ENCODE peak calls at places on chromosome 19, in six cellular contexts. N, K, L, F, B and V are unnamed samples.

GRCh38 chr19:35712529-35712909 is 5.3 kb upstream of the KMT2B start:
- DNase-seq in N (no peak), K (no peak), L (no peak), F (no peak), B (no peak), V (no peak)

GRCh38 chr19:2663920-2664571 is 38.4 kb downstream of the GNG7 start:
- DNase-seq in N (no peak), K (no peak), L (peak; percentile 80), F (no peak), B (no peak), V (no peak)

GRCh38 chr19:32407004-32407992 is 1.7 kb downstream of the DPY19L3 start:
- DNase-seq in N (no peak), K (no peak), L (peak; percentile 12), F (no peak), B (no peak), V (no peak)

GRCh38 chr19:30078381-30078910 is 136.4 kb downstream of the URI1 start:
- DNase-seq in N (no peak), K (no peak), L (peak; percentile 3), F (peak; percentile 25), B (no peak), V (no peak)

GRCh38 chr19:19321143-19321577 is 531 bp downstream of the MAU2 start:
- DNase-seq in N (no peak), K (no peak), L (peak; percentile 19), F (no peak), B (no peak), V (no peak)

GRCh38 chr19:16327911-16328823 is 3.5 kb downstream of the KLF2 start:
- DNase-seq in N (peak; percentile 78), K (peak; percentile 92), L (peak; percentile 75), F (peak; percentile 77), B (no peak), V (peak; percentile 85)

GRCh38 chr19:19159534-19159933 is 10.5 kb downstream of the MEF2B start:
- DNase-seq in N (no peak), K (no peak), L (no peak), F (no peak), B (no peak), V (no peak)

GRCh38 chr19:2045501-2046045 is 5.5 kb downstream of the MKNK2 start:
- DNase-seq in N (no peak), K (no peak), L (no peak), F (no peak), B (peak; percentile 74), V (peak; percentile 53)

GRCh38 chr19:41263042-41263849 is 926 bp upstream of the HNRNPUL1 start:
- DNase-seq in N (peak; percentile 81), K (peak; percentile 68), L (peak; percentile 83), F (peak; percentile 73), B (peak; percentile 45), V (peak; percentile 77)

GRCh38 chr19:1456121-1456900 is 6.4 kb downstream of the APC2 start:
- DNase-seq in N (no peak), K (no peak), L (no peak), F (no peak), B (peak; percentile 55), V (no peak)

GRCh38 chr19:38673030-38673429 is 25.6 kb downstream of the ACTN4 start:
- DNase-seq in N (no peak), K (no peak), L (no peak), F (no peak), B (no peak), V (peak; percentile 12)
- H3K4me1 ChIP-seq in N (peaks cover 33% of the 10 kb centered on the region), K (peaks cover 91% of the 10 kb centered on the region), L (peaks cover 83% of the 10 kb centered on the region), F (peaks cover 62% of the 10 kb centered on the region), B (peaks cover 84% of the 10 kb centered on the region), V (peaks cover 27% of the 10 kb centered on the region)

DNA sequence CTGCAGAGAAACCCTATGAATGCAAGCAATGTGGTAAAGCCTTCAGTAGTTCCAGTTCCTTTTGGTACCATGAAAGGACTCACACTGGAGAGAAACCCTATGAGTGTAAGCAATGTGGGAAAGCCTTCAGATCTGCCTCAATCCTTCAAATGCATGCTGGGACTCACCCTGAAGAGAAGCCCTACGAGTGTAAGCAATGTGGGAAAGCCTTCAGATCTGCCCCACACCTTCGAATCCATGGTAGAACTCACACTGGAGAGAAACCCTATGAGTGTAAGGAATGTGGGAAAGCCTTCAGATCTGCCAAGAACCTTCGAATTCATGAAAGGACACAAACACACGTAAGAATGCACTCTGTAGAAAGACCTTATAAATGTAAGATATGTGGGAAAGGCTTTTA is 14.7 kb downstream of the ZNF763 start:
- DNase-seq in N (no peak), K (no peak), L (no peak), F (no peak), B (no peak), V (no peak)
- H3K4me3 ChIP-seq in N (no peak overlapping the region), K (no peak overlapping the region), L (no peak overlapping the region), F (no peak overlapping the region), B (no peak overlapping the region), V (no peak overlapping the region)

GRCh38 chr19:55389386-55390317 is 3.9 kb downstream of the RPL28 start:
- DNase-seq in N (no peak), K (no peak), L (no peak), F (no peak), B (no peak), V (no peak)
- H3K4me1 ChIP-seq in N (peaks cover 45% of the 10 kb centered on the region), K (peaks cover 60% of the 10 kb centered on the region), L (peaks cover 44% of the 10 kb centered on the region), F (peaks cover 23% of the 10 kb centered on the region), B (peaks cover 33% of the 10 kb centered on the region), V (no peaks in the 10 kb centered on the region)

GRCh38 chr19:49952475-49952829 is 8.5 kb downstream of the SIGLEC11 start:
- DNase-seq in N (no peak), K (no peak), L (no peak), F (no peak), B (no peak), V (no peak)

GRCh38 chr19:49954092-49954825 is 6.7 kb downstream of the SIGLEC11 start:
- DNase-seq in N (no peak), K (no peak), L (no peak), F (no peak), B (no peak), V (peak; percentile 42)

GRCh38 chr19:49952906-49953305 is 8.1 kb downstream of the SIGLEC11 start:
- DNase-seq in N (no peak), K (no peak), L (no peak), F (no peak), B (no peak), V (peak; percentile 51)

GRCh38 chr19:49951806-49952474 is 9.0 kb downstream of the SIGLEC11 start:
- DNase-seq in N (no peak), K (no peak), L (no peak), F (no peak), B (no peak), V (peak; percentile 32)

DNA sequence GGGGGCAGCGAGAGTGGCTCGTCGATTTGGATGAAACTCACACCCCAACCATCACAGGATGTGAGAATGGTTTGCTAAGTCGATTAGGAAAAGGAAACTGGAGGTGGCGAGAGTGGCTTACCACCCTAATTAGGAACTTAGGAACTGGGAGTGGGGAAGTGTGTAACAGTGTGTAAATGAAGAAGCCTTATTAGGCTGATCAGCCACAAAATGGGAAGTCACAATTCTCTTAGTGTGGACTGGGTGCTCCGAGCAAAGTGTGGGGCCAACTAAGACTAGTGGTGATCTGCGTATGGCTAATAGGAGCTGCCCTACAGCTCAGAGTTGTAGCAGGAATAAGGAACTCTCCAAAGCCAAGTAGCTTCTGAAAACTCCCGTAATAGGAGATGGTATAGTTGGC is 7.6 kb downstream of the SIGLEC11 start:
- DNase-seq in N (no peak), K (no peak), L (no peak), F (no peak), B (no peak), V (peak; percentile 2)
- H3K4me3 ChIP-seq in N (no peak overlapping the region), K (no peak overlapping the region), L (no peak overlapping the region), F (no peak overlapping the region), B (no peak overlapping the region), V (no peak overlapping the region)